ENCODE peak calls at places on chromosomes 12 and 14, in seven cellular contexts. M is HCT116, X is SK-N-SH, L is H1, B is K562, N is GM12878, T is HepG2. C is an unnamed sample.

GRCh38 chr12:99911967-99912366 is 72.8 kb downstream of the ANKS1B start:
- DNase-seq in M (no peak), X (no peak), L (no peak), B (no peak), N (peak), T (no peak), C (no peak)

GRCh38 chr12:50625029-50625875 is 120.5 kb downstream of the DIP2B start:
- DNase-seq in M (no peak), X (no peak), L (no peak), B (no peak), N (no peak), T (no peak), C (no peak)

GRCh38 chr12:131988054-131988796 is 38.5 kb downstream of the EP400 start:
- DNase-seq in M (no peak), X (no peak), L (peak), B (no peak), N (no peak), T (no peak), C (no peak)

GRCh38 chr12:18224745-18225144 is 36.6 kb upstream of the PIK3C2G start:
- DNase-seq in M (peak), X (peak), L (no peak), B (no peak), N (no peak), T (peak), C (peak)

GRCh38 chr14:32514236-32514635 is 185.1 kb downstream of the AKAP6 start:
- DNase-seq in M (no peak), X (no peak), L (no peak), B (no peak), N (no peak), T (no peak), C (no peak)

GRCh38 chr12:46664771-46665287 is 161.0 kb downstream of the SLC38A4 start:
- DNase-seq in M (peak), X (no peak), L (no peak), B (no peak), N (peak), T (peak), C (peak)

GRCh38 chr12:6443361-6443983 is 1.3 kb upstream of the CD27 start:
- DNase-seq in M (no peak), X (no peak), L (no peak), B (no peak), N (no peak), T (no peak), C (no peak)

GRCh38 chr12:114936148-114937099 is 252.4 kb upstream of the TBX3 start:
- DNase-seq in M (no peak), X (no peak), L (no peak), B (no peak), N (no peak), T (no peak), C (no peak)

GRCh38 chr12:101424620-101425019 is 17.0 kb upstream of the ARL1 start:
- DNase-seq in M (no peak), X (no peak), L (no peak), B (no peak), N (no peak), T (no peak), C (no peak)

GRCh38 chr12:53169644-53170043 is 10.9 kb upstream of the ZNF740 start:
- DNase-seq in M (no peak), X (no peak), L (peak), B (no peak), N (no peak), T (no peak), C (no peak)

GRCh38 chr12:124377981-124378509 is 83.2 kb downstream of the RFLNA start:
- DNase-seq in M (no peak), X (no peak), L (no peak), B (no peak), N (no peak), T (no peak), C (no peak)
- TF ChIP-seq JUND in M (no peak), X (no peak), L (no peak), B (no peak), N (no peak), T (no peak), C (no peak)

GRCh38 chr14:66369157-66369706 is 116.9 kb upstream of the CCDC196 start:
- DNase-seq in M (no peak), X (no peak), L (no peak), B (no peak), N (no peak), T (no peak), C (no peak)
- TF ChIP-seq JUND in M (no peak), X (no peak), L (no peak), B (no peak), N (no peak), T (no peak), C (no peak)

GRCh38 chr12:107847830-107848229 is 73.3 kb downstream of the ASCL4 start:
- DNase-seq in M (no peak), X (no peak), L (no peak), B (no peak), N (no peak), T (no peak), C (no peak)
- TF ChIP-seq JUND in M (no peak), X (no peak), L (no peak), B (no peak), N (no peak), T (no peak), C (no peak)

DNA sequence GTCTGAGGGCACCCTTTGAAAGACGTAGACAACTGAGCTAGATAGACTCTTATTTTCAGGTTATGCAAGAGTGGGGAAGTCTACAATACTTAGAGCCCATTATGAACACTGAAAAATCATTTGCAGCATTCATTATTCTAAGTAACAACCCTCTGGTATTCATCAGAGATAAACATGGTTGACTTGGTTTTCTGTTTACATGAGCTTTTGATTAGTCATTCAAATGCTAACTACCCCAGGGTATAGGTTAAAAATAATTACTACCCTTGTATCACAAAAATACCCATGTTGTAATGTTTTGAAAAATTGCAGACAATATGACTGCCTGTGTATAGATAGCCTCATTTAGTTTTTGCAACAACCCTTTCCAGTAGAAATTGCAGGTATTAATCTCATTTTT is 78.5 kb downstream of the PPFIBP1 start:
- DNase-seq in M (no peak), X (no peak), L (no peak), B (no peak), N (no peak), T (no peak), C (no peak)
- TF ChIP-seq JUND in M (no peak), X (no peak), L (no peak), B (no peak), N (no peak), T (no peak), C (no peak)

GRCh38 chr14:23071244-23071974 is 14.1 kb upstream of the CDH24 start:
- DNase-seq in M (no peak), X (peak), L (peak), B (peak), N (peak), T (peak), C (peak)

GRCh38 chr14:23074906-23075305 is 17.6 kb upstream of the CDH24 start:
- DNase-seq in M (no peak), X (no peak), L (no peak), B (no peak), N (no peak), T (no peak), C (no peak)

GRCh38 chr14:23069413-23069806 is 12.1 kb upstream of the CDH24 start:
- DNase-seq in M (no peak), X (no peak), L (no peak), B (no peak), N (no peak), T (no peak), C (no peak)

GRCh38 chr14:23070262-23071129 is 13.2 kb upstream of the CDH24 start:
- DNase-seq in M (no peak), X (no peak), L (no peak), B (peak), N (no peak), T (no peak), C (no peak)

DNA sequence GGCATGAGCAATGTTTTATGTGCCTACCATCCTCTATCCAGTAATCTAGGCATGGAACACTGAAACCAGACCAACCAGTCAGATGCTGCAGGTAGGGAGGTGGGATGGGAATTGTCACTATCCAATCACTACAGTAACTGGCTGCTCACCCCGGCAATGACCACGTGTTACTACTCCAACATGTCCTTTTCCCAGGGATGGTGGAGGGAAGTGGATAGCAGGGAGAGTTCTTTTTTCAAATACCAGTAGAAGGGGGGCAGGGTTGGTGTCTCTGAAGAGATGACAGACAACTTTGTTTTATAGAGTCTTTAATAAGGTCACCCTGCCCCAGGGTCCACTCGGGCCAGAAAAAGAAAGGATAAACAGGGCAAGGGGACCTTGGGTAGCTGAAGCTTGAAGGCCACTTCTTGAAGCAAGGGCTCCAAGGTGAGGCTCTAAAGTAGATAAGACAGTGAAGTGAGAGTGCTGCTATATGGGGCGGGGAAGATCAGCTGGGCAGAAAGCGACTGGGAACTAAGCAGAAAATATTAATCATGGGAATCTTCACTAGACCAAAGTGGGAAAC is 14.7 kb upstream of the CDH24 start:
- DNase-seq in M (no peak), X (no peak), L (no peak), B (no peak), N (no peak), T (no peak), C (no peak)
- TF ChIP-seq JUND in M (no peak), X (no peak), L (no peak), B (no peak), N (no peak), T (no peak), C (no peak)

C was measured in T47D.